ENCODE peak calls at places on chromosomes 1 and 21, in ten cellular contexts. One of them, this sample, is unnamed.

GRCh38 chr1:210631399-210631798 is 302.7 kb downstream of the HHAT start:
- DNase-seq in adrenal gland: no peak
- DNase-seq in AG10803: no peak
- DNase-seq in HCT116: no peak
- DNase-seq in Calu3: no peak
- DNase-seq in pancreas: no peak
- DNase-seq in HFFc6: no peak
- DNase-seq in CD8-positive, alpha-beta T cell: no peak
- DNase-seq in left ventricle myocardium inferior: no peak
- DNase-seq in WTC11: no peak
- DNase-seq in this sample: no peak

GRCh38 chr21:39842741-39843146 is 24.5 kb upstream of the PCP4 start:
- DNase-seq in adrenal gland: no peak
- DNase-seq in AG10803: peak
- DNase-seq in HCT116: no peak
- DNase-seq in Calu3: no peak
- DNase-seq in pancreas: no peak
- DNase-seq in HFFc6: no peak
- DNase-seq in CD8-positive, alpha-beta T cell: no peak
- DNase-seq in left ventricle myocardium inferior: no peak
- DNase-seq in WTC11: no peak
- DNase-seq in this sample: no peak

GRCh38 chr1:233668725-233669294 is 54.9 kb downstream of the KCNK1 start:
- DNase-seq in adrenal gland: no peak
- DNase-seq in AG10803: peak
- DNase-seq in HCT116: peak
- DNase-seq in Calu3: peak
- DNase-seq in pancreas: no peak
- DNase-seq in HFFc6: no peak
- DNase-seq in CD8-positive, alpha-beta T cell: no peak
- DNase-seq in left ventricle myocardium inferior: no peak
- DNase-seq in WTC11: no peak
- DNase-seq in this sample: peak

GRCh38 chr1:153540394-153541361 is at the start of gene S100A5:
- DNase-seq in adrenal gland: no peak
- DNase-seq in AG10803: peak
- DNase-seq in HCT116: no peak
- DNase-seq in Calu3: no peak
- DNase-seq in pancreas: no peak
- DNase-seq in HFFc6: peak
- DNase-seq in CD8-positive, alpha-beta T cell: peak
- DNase-seq in left ventricle myocardium inferior: no peak
- DNase-seq in WTC11: no peak
- DNase-seq in this sample: no peak

GRCh38 chr21:41605178-41605933 is 97.4 kb upstream of the TMPRSS2 start:
- DNase-seq in adrenal gland: no peak
- DNase-seq in AG10803: no peak
- DNase-seq in HCT116: no peak
- DNase-seq in Calu3: no peak
- DNase-seq in pancreas: no peak
- DNase-seq in HFFc6: no peak
- DNase-seq in CD8-positive, alpha-beta T cell: no peak
- DNase-seq in left ventricle myocardium inferior: no peak
- DNase-seq in WTC11: no peak
- DNase-seq in this sample: no peak

GRCh38 chr1:209106237-209106741 is 477.2 kb upstream of the CAMK1G start:
- DNase-seq in adrenal gland: no peak
- DNase-seq in AG10803: peak
- DNase-seq in HCT116: no peak
- DNase-seq in Calu3: no peak
- DNase-seq in pancreas: no peak
- DNase-seq in HFFc6: peak
- DNase-seq in CD8-positive, alpha-beta T cell: no peak
- DNase-seq in left ventricle myocardium inferior: no peak
- DNase-seq in WTC11: peak
- DNase-seq in this sample: no peak

GRCh38 chr1:50103615-50104081 is 5.1 kb upstream of the ELAVL4 start:
- DNase-seq in adrenal gland: no peak
- DNase-seq in AG10803: no peak
- DNase-seq in HCT116: no peak
- DNase-seq in Calu3: no peak
- DNase-seq in pancreas: no peak
- DNase-seq in HFFc6: no peak
- DNase-seq in CD8-positive, alpha-beta T cell: no peak
- DNase-seq in left ventricle myocardium inferior: no peak
- DNase-seq in WTC11: no peak
- DNase-seq in this sample: no peak

GRCh38 chr1:180928272-180929230 is 15.9 kb downstream of the KIAA1614 start:
- DNase-seq in adrenal gland: no peak
- DNase-seq in AG10803: no peak
- DNase-seq in HCT116: no peak
- DNase-seq in Calu3: no peak
- DNase-seq in pancreas: no peak
- DNase-seq in HFFc6: no peak
- DNase-seq in CD8-positive, alpha-beta T cell: no peak
- DNase-seq in left ventricle myocardium inferior: no peak
- DNase-seq in WTC11: no peak
- DNase-seq in this sample: no peak

GRCh38 chr1:47160716-47161115 is 23.5 kb downstream of the CYP4A22 start:
- DNase-seq in adrenal gland: no peak
- DNase-seq in AG10803: no peak
- DNase-seq in HCT116: no peak
- DNase-seq in Calu3: no peak
- DNase-seq in pancreas: no peak
- DNase-seq in HFFc6: no peak
- DNase-seq in CD8-positive, alpha-beta T cell: no peak
- DNase-seq in left ventricle myocardium inferior: no peak
- DNase-seq in WTC11: no peak
- DNase-seq in this sample: no peak

GRCh38 chr1:10105484-10105883 is 72.7 kb downstream of the UBE4B start:
- DNase-seq in adrenal gland: no peak
- DNase-seq in AG10803: no peak
- DNase-seq in HCT116: no peak
- DNase-seq in Calu3: no peak
- DNase-seq in pancreas: no peak
- DNase-seq in HFFc6: no peak
- DNase-seq in CD8-positive, alpha-beta T cell: no peak
- DNase-seq in left ventricle myocardium inferior: peak
- DNase-seq in WTC11: no peak
- DNase-seq in this sample: no peak

GRCh38 chr1:9321480-9321849 is 28.8 kb downstream of the SPSB1 start:
- DNase-seq in adrenal gland: peak
- DNase-seq in AG10803: peak
- DNase-seq in HCT116: no peak
- DNase-seq in Calu3: no peak
- DNase-seq in pancreas: no peak
- DNase-seq in HFFc6: no peak
- DNase-seq in CD8-positive, alpha-beta T cell: no peak
- DNase-seq in left ventricle myocardium inferior: no peak
- DNase-seq in WTC11: no peak
- DNase-seq in this sample: no peak

GRCh38 chr1:110425611-110426152 is 18.2 kb upstream of the LAMTOR5 start:
- DNase-seq in adrenal gland: no peak
- DNase-seq in AG10803: peak
- DNase-seq in HCT116: no peak
- DNase-seq in Calu3: no peak
- DNase-seq in pancreas: no peak
- DNase-seq in HFFc6: no peak
- DNase-seq in CD8-positive, alpha-beta T cell: no peak
- DNase-seq in left ventricle myocardium inferior: peak
- DNase-seq in WTC11: no peak
- DNase-seq in this sample: no peak

GRCh38 chr1:207871117-207871649 is 39.7 kb downstream of the CD34 start:
- DNase-seq in adrenal gland: no peak
- DNase-seq in AG10803: no peak
- DNase-seq in HCT116: no peak
- DNase-seq in Calu3: no peak
- DNase-seq in pancreas: no peak
- DNase-seq in HFFc6: no peak
- DNase-seq in CD8-positive, alpha-beta T cell: no peak
- DNase-seq in left ventricle myocardium inferior: no peak
- DNase-seq in WTC11: no peak
- DNase-seq in this sample: no peak

GRCh38 chr1:172818841-172819527 is 160.1 kb downstream of the FASLG start:
- DNase-seq in adrenal gland: no peak
- DNase-seq in AG10803: no peak
- DNase-seq in HCT116: no peak
- DNase-seq in Calu3: no peak
- DNase-seq in pancreas: no peak
- DNase-seq in HFFc6: no peak
- DNase-seq in CD8-positive, alpha-beta T cell: peak
- DNase-seq in left ventricle myocardium inferior: no peak
- DNase-seq in WTC11: no peak
- DNase-seq in this sample: peak

GRCh38 chr21:44955803-44956175 is 16.0 kb downstream of the SLX9 start:
- DNase-seq in adrenal gland: no peak
- DNase-seq in AG10803: no peak
- DNase-seq in HCT116: no peak
- DNase-seq in Calu3: no peak
- DNase-seq in pancreas: no peak
- DNase-seq in HFFc6: no peak
- DNase-seq in CD8-positive, alpha-beta T cell: no peak
- DNase-seq in left ventricle myocardium inferior: no peak
- DNase-seq in WTC11: no peak
- DNase-seq in this sample: no peak

GRCh38 chr1:87178451-87178850 is 150.2 kb upstream of the LMO4 start:
- DNase-seq in adrenal gland: no peak
- DNase-seq in AG10803: no peak
- DNase-seq in HCT116: no peak
- DNase-seq in Calu3: no peak
- DNase-seq in pancreas: no peak
- DNase-seq in HFFc6: no peak
- DNase-seq in CD8-positive, alpha-beta T cell: no peak
- DNase-seq in left ventricle myocardium inferior: no peak
- DNase-seq in WTC11: no peak
- DNase-seq in this sample: no peak

GRCh38 chr1:224727351-224727750 is 111.2 kb downstream of the CNIH3 start:
- DNase-seq in adrenal gland: no peak
- DNase-seq in AG10803: no peak
- DNase-seq in HCT116: no peak
- DNase-seq in Calu3: no peak
- DNase-seq in pancreas: no peak
- DNase-seq in HFFc6: no peak
- DNase-seq in CD8-positive, alpha-beta T cell: no peak
- DNase-seq in left ventricle myocardium inferior: no peak
- DNase-seq in WTC11: no peak
- DNase-seq in this sample: no peak
- TF ChIP-seq CTCF in adrenal gland: no peak
- TF ChIP-seq CTCF in AG10803: no peak
- TF ChIP-seq CTCF in HCT116: no peak
- TF ChIP-seq CTCF in Calu3: no peak
- TF ChIP-seq CTCF in pancreas: no peak
- TF ChIP-seq CTCF in HFFc6: no peak
- TF ChIP-seq CTCF in CD8-positive, alpha-beta T cell: no peak
- TF ChIP-seq CTCF in left ventricle myocardium inferior: no peak
- TF ChIP-seq CTCF in WTC11: no peak
- TF ChIP-seq CTCF in this sample: no peak

DNA sequence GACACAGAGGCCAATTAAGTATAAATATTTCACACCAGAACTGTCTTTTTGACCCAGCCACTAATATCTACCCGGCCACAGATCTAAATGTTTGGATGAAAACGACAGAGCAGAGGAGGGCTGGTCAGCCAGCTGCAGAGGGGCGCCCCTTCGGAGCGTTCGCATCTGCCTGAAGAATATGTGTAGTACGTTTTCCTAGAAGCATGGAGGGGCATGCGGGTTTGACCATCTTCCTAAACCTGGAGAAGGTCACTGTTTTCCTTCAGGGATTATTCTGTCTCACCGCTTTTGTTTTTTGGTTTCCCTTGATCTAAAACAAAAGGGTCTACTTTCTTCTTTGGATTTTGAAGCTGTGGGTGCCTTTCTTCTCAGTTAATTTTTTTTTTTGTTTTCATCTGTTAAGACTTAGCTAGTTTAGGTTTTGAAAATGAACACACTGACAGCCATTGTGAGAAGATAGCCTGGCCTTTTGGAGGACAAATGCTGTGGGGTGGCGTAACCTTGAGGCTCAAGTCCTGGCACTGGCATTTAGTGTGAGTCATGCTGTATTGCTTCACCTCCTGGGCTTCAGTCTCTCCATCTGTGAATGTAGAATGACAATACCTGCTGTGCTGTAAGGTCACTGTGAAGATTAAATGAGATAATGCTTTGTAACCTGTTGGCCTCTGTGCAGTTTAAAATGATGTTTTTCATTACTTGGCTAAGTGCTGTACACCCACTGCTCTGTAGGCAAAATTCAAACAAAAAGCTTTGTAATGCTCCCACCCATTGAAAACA is 74.1 kb upstream of the IRF2BP2 start:
- DNase-seq in adrenal gland: peak
- DNase-seq in AG10803: peak
- DNase-seq in HCT116: peak
- DNase-seq in Calu3: peak
- DNase-seq in pancreas: peak
- DNase-seq in HFFc6: peak
- DNase-seq in CD8-positive, alpha-beta T cell: no peak
- DNase-seq in left ventricle myocardium inferior: peak
- DNase-seq in WTC11: no peak
- DNase-seq in this sample: no peak
- TF ChIP-seq CTCF in adrenal gland: no peak
- TF ChIP-seq CTCF in AG10803: no peak
- TF ChIP-seq CTCF in HCT116: no peak
- TF ChIP-seq CTCF in Calu3: no peak
- TF ChIP-seq CTCF in pancreas: no peak
- TF ChIP-seq CTCF in HFFc6: no peak
- TF ChIP-seq CTCF in CD8-positive, alpha-beta T cell: no peak
- TF ChIP-seq CTCF in left ventricle myocardium inferior: no peak
- TF ChIP-seq CTCF in WTC11: no peak
- TF ChIP-seq CTCF in this sample: no peak

GRCh38 chr1:19445417-19446342 is 39.7 kb downstream of the CAPZB start:
- DNase-seq in adrenal gland: no peak
- DNase-seq in AG10803: peak
- DNase-seq in HCT116: no peak
- DNase-seq in Calu3: no peak
- DNase-seq in pancreas: no peak
- DNase-seq in HFFc6: no peak
- DNase-seq in CD8-positive, alpha-beta T cell: no peak
- DNase-seq in left ventricle myocardium inferior: peak
- DNase-seq in WTC11: peak
- DNase-seq in this sample: no peak
- TF ChIP-seq CTCF in adrenal gland: peak
- TF ChIP-seq CTCF in AG10803: peak
- TF ChIP-seq CTCF in HCT116: no peak
- TF ChIP-seq CTCF in Calu3: peak
- TF ChIP-seq CTCF in pancreas: no peak
- TF ChIP-seq CTCF in HFFc6: peak
- TF ChIP-seq CTCF in CD8-positive, alpha-beta T cell: no peak
- TF ChIP-seq CTCF in left ventricle myocardium inferior: peak
- TF ChIP-seq CTCF in WTC11: no peak
- TF ChIP-seq CTCF in this sample: no peak

DNA sequence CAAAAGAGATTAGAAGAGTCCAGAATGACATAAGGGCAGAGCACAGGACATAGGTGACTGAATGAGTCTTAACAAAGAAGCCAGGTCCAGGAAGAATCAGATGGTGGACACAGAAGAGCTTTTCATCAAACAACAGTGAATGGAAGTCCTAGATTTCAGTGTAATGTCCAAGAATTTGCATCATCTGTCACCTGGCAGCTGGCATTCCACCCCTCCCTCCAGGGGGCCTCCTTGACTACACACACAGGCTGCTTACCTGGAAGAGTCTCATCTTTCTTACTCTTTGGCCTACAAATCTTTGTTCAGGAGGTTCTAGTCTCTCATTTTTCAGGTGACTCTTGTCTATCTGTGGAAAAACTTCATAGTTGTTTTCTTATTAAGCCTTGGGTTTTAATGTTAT is 36.2 kb downstream of the GORAB start:
- DNase-seq in adrenal gland: no peak
- DNase-seq in AG10803: no peak
- DNase-seq in HCT116: no peak
- DNase-seq in Calu3: no peak
- DNase-seq in pancreas: no peak
- DNase-seq in HFFc6: no peak
- DNase-seq in CD8-positive, alpha-beta T cell: no peak
- DNase-seq in left ventricle myocardium inferior: no peak
- DNase-seq in WTC11: peak
- DNase-seq in this sample: no peak
- TF ChIP-seq CTCF in adrenal gland: no peak
- TF ChIP-seq CTCF in AG10803: no peak
- TF ChIP-seq CTCF in HCT116: no peak
- TF ChIP-seq CTCF in Calu3: no peak
- TF ChIP-seq CTCF in pancreas: no peak
- TF ChIP-seq CTCF in HFFc6: no peak
- TF ChIP-seq CTCF in CD8-positive, alpha-beta T cell: no peak
- TF ChIP-seq CTCF in left ventricle myocardium inferior: no peak
- TF ChIP-seq CTCF in WTC11: no peak
- TF ChIP-seq CTCF in this sample: peak

This sample was measured in GM13976.